ENCODE peak calls at places on chromosomes 6 and 20, in seven cellular contexts. Y, V, W, L, O, U and M are unnamed samples.

GRCh38 chr6:38638941-38639497 is 710 bp downstream of the BTBD9 start:
- DNase-seq in Y (no peak), V (no peak), W (peak; percentile 14), L (no peak), O (peak; percentile 31), U (peak; percentile 40), M (peak; percentile 59)

GRCh38 chr6:169073311-169073710 is 180.3 kb downstream of the THBS2 start:
- DNase-seq in Y (no peak), V (no peak), W (no peak), L (no peak), O (no peak), U (peak; percentile 84), M (no peak)

GRCh38 chr6:150263765-150264415 is 104.9 kb upstream of the IYD start:
- DNase-seq in Y (no peak), V (no peak), W (no peak), L (no peak), O (no peak), U (no peak), M (no peak)

GRCh38 chr6:155100087-155100486 is 105.0 kb downstream of the TIAM2 start:
- DNase-seq in Y (peak; percentile 57), V (no peak), W (no peak), L (no peak), O (no peak), U (peak; percentile 27), M (no peak)

GRCh38 chr20:20498081-20498861 is 130.4 kb downstream of the INSM1 start:
- DNase-seq in Y (no peak), V (no peak), W (peak; percentile 96), L (no peak), O (no peak), U (no peak), M (no peak)

GRCh38 chr20:10653593-10654288 is 20.1 kb downstream of the JAG1 start:
- DNase-seq in Y (no peak), V (no peak), W (no peak), L (peak; percentile 71), O (no peak), U (peak; percentile 96), M (no peak)

GRCh38 chr6:34544776-34545471 is 11.2 kb downstream of the SPDEF start:
- DNase-seq in Y (no peak), V (no peak), W (peak; percentile 14), L (no peak), O (no peak), U (peak; percentile 23), M (no peak)

GRCh38 chr20:53413188-53413631 is 180.4 kb downstream of the ZNF217 start:
- DNase-seq in Y (no peak), V (no peak), W (peak; percentile 50), L (no peak), O (peak; percentile 59), U (no peak), M (peak; percentile 66)

GRCh38 chr6:106411034-106411433 is 50.5 kb downstream of the CRYBG1 start:
- DNase-seq in Y (no peak), V (no peak), W (no peak), L (no peak), O (no peak), U (no peak), M (no peak)

GRCh38 chr6:105952762-105953700 is 133.1 kb upstream of the PRDM1 start:
- DNase-seq in Y (no peak), V (no peak), W (no peak), L (no peak), O (no peak), U (no peak), M (no peak)

GRCh38 chr6:149913542-149914240 is 9.2 kb downstream of the RAET1G start:
- DNase-seq in Y (no peak), V (no peak), W (no peak), L (no peak), O (no peak), U (no peak), M (no peak)

GRCh38 chr6:137119196-137120104 is 54.0 kb downstream of the IL22RA2 start:
- DNase-seq in Y (no peak), V (no peak), W (no peak), L (no peak), O (peak; percentile 6), U (peak; percentile 31), M (no peak)

GRCh38 chr6:29968130-29968529 is 25.8 kb downstream of the HLA-A start:
- DNase-seq in Y (no peak), V (no peak), W (no peak), L (no peak), O (peak; percentile 13), U (peak; percentile 52), M (peak; percentile 48)

GRCh38 chr6:25083784-25084507 is 148.2 kb upstream of the RIPOR2 start:
- DNase-seq in Y (no peak), V (no peak), W (no peak), L (no peak), O (no peak), U (no peak), M (no peak)

GRCh38 chr6:152727507-152727906 is 23.1 kb upstream of the VIP start:
- DNase-seq in Y (no peak), V (no peak), W (no peak), L (no peak), O (no peak), U (no peak), M (peak; percentile 15)

GRCh38 chr20:3794701-3795420 is 1.2 kb upstream of the CDC25B start:
- DNase-seq in Y (no peak), V (no peak), W (no peak), L (no peak), O (no peak), U (no peak), M (no peak)

GRCh38 chr6:27091661-27092315 is 155.7 kb upstream of the PRSS16 start:
- DNase-seq in Y (no peak), V (no peak), W (peak; percentile 97), L (no peak), O (peak; percentile 88), U (peak; percentile 92), M (peak; percentile 84)

GRCh38 chr6:152267967-152268845 is 369.0 kb downstream of the SYNE1 start:
- DNase-seq in Y (no peak), V (no peak), W (peak; percentile 63), L (no peak), O (peak; percentile 3), U (peak; percentile 16), M (no peak)

GRCh38 chr6:51350308-51350904 is 531.7 kb downstream of the TFAP2B start:
- DNase-seq in Y (no peak), V (no peak), W (no peak), L (no peak), O (peak; percentile 1), U (no peak), M (no peak)

GRCh38 chr6:36641543-36641942 is 37.0 kb upstream of the CDKN1A start:
- DNase-seq in Y (no peak), V (no peak), W (no peak), L (no peak), O (no peak), U (no peak), M (no peak)

GRCh38 chr20:50346372-50347347 is 156.0 kb downstream of the CEBPB start:
- DNase-seq in Y (peak; percentile 92), V (no peak), W (peak; percentile 95), L (peak; percentile 84), O (peak; percentile 55), U (peak; percentile 84), M (no peak)

GRCh38 chr6:49676671-49677281 is 36.6 kb downstream of the CRISP2 start:
- DNase-seq in Y (no peak), V (no peak), W (no peak), L (no peak), O (peak; percentile 2), U (peak; percentile 84), M (no peak)

GRCh38 chr20:62378215-62378614 is 8.7 kb upstream of the RPS21 start:
- DNase-seq in Y (no peak), V (no peak), W (no peak), L (no peak), O (no peak), U (no peak), M (no peak)

GRCh38 chr6:143775326-143775725 is 67.8 kb upstream of the LTV1 start:
- DNase-seq in Y (no peak), V (no peak), W (no peak), L (no peak), O (no peak), U (peak; percentile 88), M (no peak)

GRCh38 chr6:17015551-17016381 is 86.1 kb upstream of the STMND1 start:
- DNase-seq in Y (peak; percentile 29), V (no peak), W (no peak), L (peak; percentile 27), O (no peak), U (no peak), M (no peak)

GRCh38 chr6:158286413-158286812 is 25.9 kb upstream of the TULP4 start:
- DNase-seq in Y (no peak), V (no peak), W (no peak), L (no peak), O (no peak), U (no peak), M (no peak)

GRCh38 chr20:11676618-11677289 is 240.9 kb upstream of the BTBD3 start:
- DNase-seq in Y (no peak), V (no peak), W (peak; percentile 70), L (no peak), O (peak; percentile 65), U (peak; percentile 66), M (peak; percentile 65)

GRCh38 chr6:90319044-90319443 is 22.4 kb upstream of the BACH2 start:
- DNase-seq in Y (no peak), V (no peak), W (peak; percentile 56), L (no peak), O (no peak), U (peak; percentile 77), M (no peak)

GRCh38 chr6:132819405-132820145 is 5.2 kb downstream of the RPS12 start:
- DNase-seq in Y (no peak), V (no peak), W (peak; percentile 37), L (no peak), O (no peak), U (peak; percentile 32), M (no peak)

GRCh38 chr20:3174442-3175263 is 1.3 kb upstream of the LZTS3 start:
- DNase-seq in Y (no peak), V (no peak), W (peak; percentile 67), L (no peak), O (peak; percentile 61), U (peak; percentile 47), M (peak; percentile 76)

GRCh38 chr6:157307661-157308060 is 15.7 kb downstream of the TMEM242 start:
- DNase-seq in Y (no peak), V (no peak), W (no peak), L (no peak), O (no peak), U (no peak), M (no peak)

GRCh38 chr20:10453241-10453640 is 18.1 kb downstream of the SLX4IP start:
- DNase-seq in Y (no peak), V (no peak), W (no peak), L (no peak), O (no peak), U (no peak), M (peak; percentile 85)

GRCh38 chr20:19802492-19803158 is 44.6 kb downstream of the RIN2 start:
- DNase-seq in Y (no peak), V (no peak), W (peak; percentile 49), L (no peak), O (peak; percentile 76), U (no peak), M (peak; percentile 67)

GRCh38 chr20:62712606-62713005 is 4.0 kb downstream of the NTSR1 start:
- DNase-seq in Y (no peak), V (no peak), W (no peak), L (no peak), O (no peak), U (no peak), M (no peak)

GRCh38 chr6:154249499-154250298 is 106.9 kb downstream of the IPCEF1 start:
- DNase-seq in Y (no peak), V (no peak), W (no peak), L (no peak), O (no peak), U (no peak), M (no peak)